ENCODE peak calls at places on chromosomes 2 and 18, in eight cellular contexts. O is hepatocyte, H is psoas muscle, Q is right atrium auricular region, L is left ventricle myocardium inferior, U is cardiac muscle cell, J is Peyer's patch, A is thyroid gland. R is an unnamed sample.
A peak's percentile ranks its signal among the peaks of the same experiment; 100 is the strongest.

GRCh38 chr2:165203689-165204559 is at the start of gene SCN3A:
- DNase-seq in O (peak; percentile 64), H (no peak), Q (no peak), L (no peak), U (peak; percentile 59), J (no peak), A (peak; percentile 12), R (peak; percentile 7)

GRCh38 chr2:122326448-122326847 is 571.0 kb downstream of the TSN start:
- DNase-seq in O (no peak), H (no peak), Q (no peak), L (no peak), U (no peak), J (no peak), A (no peak), R (no peak)

GRCh38 chr2:218745559-218746469 is 35.2 kb downstream of the TTLL4 start:
- DNase-seq in O (peak; percentile 33), H (no peak), Q (peak; percentile 90), L (peak; percentile 81), U (no peak), J (no peak), A (no peak), R (no peak)

GRCh38 chr18:48750485-48751175 is 200.1 kb downstream of the SMAD7 start:
- DNase-seq in O (no peak), H (peak; percentile 36), Q (no peak), L (no peak), U (no peak), J (no peak), A (no peak), R (no peak)

GRCh38 chr2:45330617-45331016 is 280.4 kb downstream of the SRBD1 start:
- DNase-seq in O (no peak), H (no peak), Q (no peak), L (no peak), U (no peak), J (no peak), A (no peak), R (no peak)

GRCh38 chr2:240024766-240025165 is 376 bp downstream of the NDUFA10 start:
- DNase-seq in O (peak; percentile 50), H (no peak), Q (no peak), L (no peak), U (peak; percentile 26), J (peak; percentile 61), A (no peak), R (no peak)

GRCh38 chr2:169637620-169638019 is 53.5 kb downstream of the PPIG start:
- DNase-seq in O (no peak), H (no peak), Q (no peak), L (no peak), U (no peak), J (no peak), A (no peak), R (peak; percentile 64)

GRCh38 chr2:72089537-72089936 is 58.1 kb downstream of the CYP26B1 start:
- DNase-seq in O (no peak), H (no peak), Q (peak; percentile 13), L (no peak), U (no peak), J (no peak), A (no peak), R (no peak)

GRCh38 chr2:48110497-48110896 is 204.2 kb upstream of the FBXO11 start:
- DNase-seq in O (no peak), H (no peak), Q (no peak), L (no peak), U (no peak), J (no peak), A (no peak), R (no peak)

GRCh38 chr2:48107326-48107925 is 201.1 kb upstream of the FBXO11 start:
- DNase-seq in O (peak; percentile 39), H (no peak), Q (no peak), L (no peak), U (no peak), J (no peak), A (no peak), R (no peak)

GRCh38 chr2:48112911-48113687 is 206.8 kb upstream of the FBXO11 start:
- DNase-seq in O (peak; percentile 61), H (no peak), Q (no peak), L (no peak), U (no peak), J (no peak), A (no peak), R (no peak)

GRCh38 chr2:48108455-48108854 is 202.2 kb upstream of the FBXO11 start:
- DNase-seq in O (no peak), H (no peak), Q (no peak), L (no peak), U (no peak), J (no peak), A (no peak), R (no peak)

DNA sequence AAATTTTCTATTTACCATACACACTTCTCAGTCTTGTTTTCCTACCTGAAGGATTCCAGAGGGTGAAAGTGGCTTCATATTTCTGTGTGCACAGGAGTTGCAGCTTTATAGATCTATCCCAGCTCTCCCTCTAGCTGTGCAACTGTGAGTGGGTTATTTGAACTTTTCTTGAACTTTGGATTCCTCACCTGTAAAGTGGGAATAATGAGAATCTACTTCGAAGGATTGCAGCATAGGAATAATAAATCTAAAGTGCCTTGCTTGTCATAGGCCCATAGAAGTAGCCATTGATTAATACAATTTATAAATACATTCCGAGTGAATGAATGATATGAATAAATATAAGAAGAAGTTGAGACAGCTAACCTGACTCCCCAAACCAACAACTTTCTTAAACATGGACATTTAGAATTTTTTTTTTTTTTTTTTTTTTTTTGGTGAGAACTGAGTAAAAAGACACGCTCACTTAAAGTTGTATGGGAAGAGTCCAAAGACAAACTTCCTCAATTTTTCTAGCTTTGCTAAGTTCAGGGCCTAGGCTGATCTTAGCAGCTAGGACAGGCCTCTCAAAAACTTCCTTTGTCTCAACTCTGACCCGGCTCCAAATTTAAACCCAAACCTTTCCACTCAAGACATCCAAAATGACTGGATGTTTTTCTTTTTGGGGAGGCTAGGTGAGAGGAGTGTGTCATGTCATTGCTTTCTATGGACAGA is 203.3 kb upstream of the FBXO11 start:
- DNase-seq in O (no peak), H (no peak), Q (no peak), L (no peak), U (no peak), J (no peak), A (no peak), R (no peak)
- H3K4me3 ChIP-seq in O (no peak overlapping the region), H (no peak overlapping the region), Q (no peak overlapping the region), L (no peak overlapping the region), U (no peak overlapping the region), J (no peak overlapping the region), A (no peak overlapping the region), R (no peak overlapping the region)

GRCh38 chr18:54700580-54700979 is 109.5 kb downstream of the DYNAP start:
- DNase-seq in O (no peak), H (no peak), Q (no peak), L (no peak), U (no peak), J (no peak), A (no peak), R (no peak)
- H3K27me3 ChIP-seq in O (no peaks in the 10 kb centered on the region), H (no peaks in the 10 kb centered on the region), Q (no peaks in the 10 kb centered on the region), L (no peaks in the 10 kb centered on the region), U (no peaks in the 10 kb centered on the region), J (no peaks in the 10 kb centered on the region), A (no peaks in the 10 kb centered on the region), R (no peaks in the 10 kb centered on the region)

GRCh38 chr2:23633966-23634365 is 249.0 kb downstream of the KLHL29 start:
- DNase-seq in O (no peak), H (peak; percentile 25), Q (no peak), L (no peak), U (no peak), J (no peak), A (no peak), R (no peak)

GRCh38 chr2:23637011-23637778 is 252.2 kb downstream of the KLHL29 start:
- DNase-seq in O (peak; percentile 34), H (no peak), Q (no peak), L (peak; percentile 41), U (no peak), J (no peak), A (no peak), R (peak; percentile 38)

GRCh38 chr2:23639406-23639982 is 254.5 kb downstream of the KLHL29 start:
- DNase-seq in O (no peak), H (no peak), Q (no peak), L (no peak), U (no peak), J (no peak), A (no peak), R (no peak)

GRCh38 chr2:23635666-23636340 is 250.8 kb downstream of the KLHL29 start:
- DNase-seq in O (no peak), H (peak; percentile 31), Q (no peak), L (no peak), U (no peak), J (no peak), A (no peak), R (no peak)

DNA sequence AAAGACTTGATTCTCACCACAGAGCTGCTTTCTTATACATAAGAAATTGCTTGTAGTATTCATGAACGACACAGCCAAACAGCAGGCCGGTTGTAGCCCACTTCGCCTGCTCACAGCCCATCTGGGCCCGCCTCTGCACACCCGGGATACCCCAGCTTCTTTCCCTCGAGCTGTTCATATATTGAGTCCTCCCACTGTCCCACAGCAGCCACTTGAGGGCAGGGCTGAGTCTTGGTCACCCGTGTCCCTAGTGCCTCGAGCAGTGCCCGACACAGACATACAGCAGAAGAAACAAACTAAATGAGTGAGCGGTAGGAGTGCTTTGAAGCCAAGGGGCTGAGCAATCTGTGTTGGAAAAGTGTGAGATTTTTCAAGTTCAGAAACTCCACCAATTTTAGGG is 251.4 kb downstream of the KLHL29 start:
- DNase-seq in O (no peak), H (peak; percentile 63), Q (no peak), L (peak; percentile 45), U (no peak), J (no peak), A (peak; percentile 42), R (no peak)
- TF ChIP-seq CTCF in O (peak; percentile 14), H (peak; percentile 27), Q (no peak), L (peak; percentile 56), U (peak; percentile 30), J (no peak), A (no peak), R (peak; percentile 31)

GRCh38 chr2:70684846-70685622 is 83.0 kb downstream of the ADD2 start:
- DNase-seq in O (no peak), H (no peak), Q (no peak), L (no peak), U (no peak), J (no peak), A (no peak), R (no peak)

GRCh38 chr2:70687461-70687795 is 80.6 kb downstream of the ADD2 start:
- DNase-seq in O (no peak), H (no peak), Q (no peak), L (no peak), U (no peak), J (no peak), A (no peak), R (no peak)

GRCh38 chr2:70688427-70688826 is 79.6 kb downstream of the ADD2 start:
- DNase-seq in O (no peak), H (no peak), Q (no peak), L (no peak), U (no peak), J (no peak), A (no peak), R (no peak)

GRCh38 chr2:70685771-70686171 is 82.2 kb downstream of the ADD2 start:
- DNase-seq in O (no peak), H (no peak), Q (no peak), L (no peak), U (no peak), J (no peak), A (no peak), R (no peak)

DNA sequence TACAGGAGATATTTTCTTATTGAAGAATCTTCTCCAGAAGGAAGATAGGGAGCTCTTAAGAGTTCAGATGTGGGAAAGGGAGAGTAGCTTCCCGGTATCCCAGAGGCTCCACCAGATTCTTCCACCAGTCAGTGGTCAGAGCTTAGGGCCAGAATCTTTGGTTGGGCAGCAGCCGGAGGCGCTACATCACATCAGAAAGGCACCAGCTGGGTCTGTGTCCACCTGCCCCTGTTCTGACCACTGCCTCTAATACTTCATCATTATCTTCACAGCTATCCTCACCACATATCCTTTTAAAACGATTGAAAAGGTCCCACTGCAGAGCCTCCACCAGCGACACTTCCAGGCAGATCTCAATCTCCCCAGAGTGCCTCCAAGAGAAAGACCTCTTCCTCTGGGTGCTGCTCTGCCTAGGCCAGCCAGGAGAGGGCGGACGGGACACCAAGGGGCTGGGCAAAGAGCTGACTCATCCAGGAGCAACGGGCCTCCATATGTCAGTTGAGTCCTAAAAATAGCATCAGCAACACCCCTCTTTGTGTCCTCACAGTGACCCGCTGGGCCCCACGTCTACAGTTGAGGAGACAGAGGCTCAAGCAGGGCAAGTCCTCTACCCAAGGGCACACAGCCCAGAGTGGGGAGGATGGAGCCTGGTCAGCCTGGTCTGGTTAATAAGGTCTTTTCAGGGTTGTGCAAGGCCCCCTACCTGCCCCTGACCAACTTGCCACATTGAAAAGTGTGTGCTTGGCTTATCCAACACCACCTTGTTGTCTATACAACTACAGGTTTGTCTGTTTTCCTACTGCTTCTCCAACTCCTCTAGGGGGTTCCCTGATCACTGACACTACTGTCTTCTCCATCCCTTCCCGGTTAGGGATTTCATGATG is 81.2 kb downstream of the ADD2 start:
- DNase-seq in O (peak; percentile 66), H (no peak), Q (no peak), L (peak; percentile 20), U (peak; percentile 86), J (no peak), A (no peak), R (no peak)
- H3K4me3 ChIP-seq in O (no peak overlapping the region), H (no peak overlapping the region), Q (no peak overlapping the region), L (no peak overlapping the region), U (no peak overlapping the region), J (no peak overlapping the region), A (no peak overlapping the region), R (no peak overlapping the region)